ENCODE peak calls at places on chromosomes 1 and 21, in eight cellular contexts. S, D, M, J, A, E, G and L are unnamed samples.
A peak's percentile ranks its signal among the peaks of the same experiment; 100 is the strongest.

GRCh38 chr1:227888404-227889046 is 59.2 kb downstream of the WNT9A start:
- DNase-seq in E (no peak), M (peak; percentile 12), S (no peak), J (peak; percentile 43), A (no peak), G (no peak), D (no peak), L (no peak)

GRCh38 chr1:200342511-200343400 is 67.1 kb downstream of the ZNF281 start:
- DNase-seq in S (no peak), E (peak; percentile 56), G (no peak), D (no peak), M (no peak), A (no peak), J (no peak), L (peak; percentile 46)

GRCh38 chr1:236281286-236282158 is at the start of gene ERO1B:
- DNase-seq in D (peak; percentile 98), G (peak; percentile 88), A (peak; percentile 59), E (peak; percentile 96), M (peak; percentile 95), S (peak; percentile 89), J (peak; percentile 99), L (peak; percentile 57)

GRCh38 chr21:46035809-46036695 is 54.5 kb downstream of the COL6A1 start:
- DNase-seq in M (no peak), J (peak; percentile 88), E (peak; percentile 97), G (no peak), D (peak; percentile 71), S (no peak), A (no peak), L (peak; percentile 67)

GRCh38 chr1:78069784-78070183 is 24.0 kb downstream of the GIPC2 start:
- DNase-seq in D (no peak), S (no peak), M (no peak), G (no peak), A (no peak), E (no peak), J (no peak), L (no peak)

GRCh38 chr1:38465463-38465862 is 394.1 kb downstream of the RRAGC start:
- DNase-seq in S (no peak), M (no peak), J (no peak), E (no peak), A (no peak), D (no peak), G (no peak), L (no peak)

GRCh38 chr1:107954121-107954520 is 10.9 kb downstream of the VAV3 start:
- DNase-seq in A (no peak), E (no peak), M (no peak), J (no peak), G (no peak), S (no peak), D (no peak), L (no peak)

GRCh38 chr1:170881268-170882265 is 53.8 kb upstream of the MROH9 start:
- DNase-seq in G (peak; percentile 37), A (peak; percentile 12), D (no peak), J (no peak), E (peak; percentile 69), M (no peak), S (peak; percentile 38), L (peak; percentile 37)

GRCh38 chr1:77757616-77758015 is 2.0 kb downstream of the USP33 start:
- DNase-seq in M (no peak), A (no peak), E (peak; percentile 80), J (no peak), D (no peak), G (no peak), S (no peak), L (no peak)

GRCh38 chr1:30697977-30698376 is 25.4 kb downstream of the MATN1 start:
- DNase-seq in A (no peak), J (no peak), M (no peak), S (peak; percentile 23), G (no peak), D (no peak), E (peak; percentile 42), L (peak; percentile 13)

GRCh38 chr21:14815001-14815400 is 249.8 kb downstream of the NRIP1 start:
- DNase-seq in J (no peak), G (no peak), D (no peak), A (no peak), M (no peak), E (no peak), S (no peak), L (no peak)

GRCh38 chr21:45873866-45874265 is 107.7 kb upstream of the COL6A1 start:
- DNase-seq in E (no peak), D (no peak), J (no peak), G (no peak), S (no peak), A (no peak), M (no peak), L (no peak)

GRCh38 chr1:172180886-172181285 is 239.6 kb upstream of the C1orf105 start:
- DNase-seq in A (no peak), G (no peak), M (peak; percentile 19), J (peak; percentile 68), E (peak; percentile 71), D (peak; percentile 26), S (no peak), L (no peak)

GRCh38 chr21:26732442-26733221 is 112.6 kb downstream of the ADAMTS1 start:
- DNase-seq in M (no peak), E (peak; percentile 72), D (peak; percentile 35), A (no peak), G (no peak), J (peak; percentile 50), S (peak; percentile 32), L (no peak)

GRCh38 chr1:83053446-83053845 is 945.5 kb downstream of the TTLL7 start:
- DNase-seq in A (no peak), G (no peak), J (no peak), M (no peak), E (no peak), S (no peak), D (no peak), L (no peak)

GRCh38 chr1:183281039-183281438 is 95.0 kb downstream of the LAMC2 start:
- DNase-seq in D (peak; percentile 64), A (no peak), J (peak; percentile 75), G (peak; percentile 2), E (peak; percentile 95), S (no peak), M (peak; percentile 77), L (no peak)

DNA sequence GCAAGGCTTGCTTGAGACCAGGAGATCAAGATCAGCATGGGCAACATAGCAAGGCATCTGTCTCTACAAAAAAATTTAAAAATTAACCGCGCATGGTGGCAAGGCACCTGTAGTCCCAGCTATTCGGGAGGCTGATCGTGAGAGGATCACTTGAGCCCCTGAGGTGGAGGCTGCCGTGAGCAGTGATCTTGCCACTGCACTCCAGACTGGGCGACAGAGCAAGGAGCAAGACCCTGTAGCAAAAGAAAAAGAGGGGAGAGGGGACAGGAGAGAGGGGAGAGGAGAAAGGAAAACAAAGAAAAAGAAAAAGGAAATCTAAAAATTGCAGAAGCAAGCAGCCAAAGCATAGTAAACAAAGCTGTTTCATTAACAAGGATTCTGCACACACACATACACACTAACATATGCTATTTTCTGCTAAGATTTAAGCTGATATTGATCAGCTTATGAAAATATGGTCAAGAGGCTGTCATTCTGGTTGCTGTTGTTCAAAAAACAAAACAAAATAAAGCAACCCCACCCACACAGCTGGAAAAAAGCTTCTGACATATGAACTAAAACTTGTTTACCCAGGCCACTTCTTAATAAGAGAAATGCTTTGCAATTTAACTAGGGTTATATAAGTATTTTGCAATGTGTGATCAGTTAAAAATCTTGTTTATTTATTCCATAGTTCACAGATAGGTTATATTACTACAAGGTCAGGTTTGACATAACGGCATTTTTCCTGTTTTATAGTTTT is 1.8 kb downstream of the ARNT start:
- DNase-seq in G (no peak), A (no peak), M (no peak), E (peak; percentile 12), S (no peak), D (no peak), J (no peak), L (no peak)
- H3K4me3 ChIP-seq in G (no peak overlapping the region), A (peak overlapping the region; percentile 25), M (no peak overlapping the region), E (peak overlapping the region; percentile 62), S (peak overlapping the region; percentile 74), D (peak overlapping the region; percentile 86), J (peak overlapping the region; percentile 91), L (peak overlapping the region; percentile 81)

DNA sequence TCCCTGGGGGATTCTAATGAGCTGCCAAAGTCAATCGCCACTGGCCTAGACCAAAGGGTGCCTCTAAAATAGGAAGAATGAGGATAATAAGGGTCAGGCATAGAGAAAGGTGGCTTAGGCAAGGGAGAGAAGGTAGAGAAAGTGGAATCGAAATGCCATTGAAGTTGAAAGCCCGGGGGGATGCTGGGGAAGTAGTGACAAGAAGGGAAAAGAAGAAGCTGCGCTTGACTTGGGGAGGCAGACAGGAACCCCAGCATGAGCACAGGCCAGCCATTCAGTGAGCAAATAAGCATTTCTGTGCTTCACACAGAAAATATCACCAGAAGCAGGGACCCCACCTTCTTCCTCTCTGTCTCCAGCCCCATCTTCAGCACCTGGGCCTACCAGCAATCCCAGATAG is 1.5 kb downstream of the CD2 start:
- DNase-seq in G (no peak), S (no peak), M (no peak), J (no peak), E (no peak), A (no peak), D (no peak), L (no peak)
- H3K4me3 ChIP-seq in G (no peak overlapping the region), S (no peak overlapping the region), M (no peak overlapping the region), J (no peak overlapping the region), E (no peak overlapping the region), A (no peak overlapping the region), D (no peak overlapping the region), L (no peak overlapping the region)

DNA sequence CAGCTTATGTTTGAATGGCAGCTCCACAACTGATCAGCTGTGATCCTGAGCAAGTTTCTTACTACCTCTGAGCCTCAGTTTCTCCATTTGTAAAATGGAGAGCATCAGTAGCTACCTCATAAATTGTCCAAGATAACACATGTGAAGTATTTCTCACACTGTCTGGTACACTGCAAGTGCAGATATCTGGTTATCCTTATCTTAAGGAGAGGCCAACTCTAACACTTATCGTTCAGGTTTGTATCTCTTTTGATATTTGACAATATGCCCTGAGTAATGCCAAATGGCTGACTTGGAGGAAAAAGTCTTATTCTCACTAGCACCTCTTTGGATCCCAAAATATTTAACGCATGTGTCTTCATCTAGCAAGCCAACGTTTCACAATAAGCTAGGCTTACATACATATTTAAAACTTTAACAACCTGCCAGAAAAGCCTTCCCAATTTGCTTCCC is 2.7 kb downstream of the CSRP1 start:
- DNase-seq in A (no peak), G (no peak), J (no peak), E (peak; percentile 66), D (no peak), S (no peak), M (no peak), L (no peak)
- H3K4me3 ChIP-seq in A (peak overlapping the region; percentile 39), G (no peak overlapping the region), J (no peak overlapping the region), E (no peak overlapping the region), D (peak overlapping the region; percentile 80), S (peak overlapping the region; percentile 75), M (no peak overlapping the region), L (no peak overlapping the region)

DNA sequence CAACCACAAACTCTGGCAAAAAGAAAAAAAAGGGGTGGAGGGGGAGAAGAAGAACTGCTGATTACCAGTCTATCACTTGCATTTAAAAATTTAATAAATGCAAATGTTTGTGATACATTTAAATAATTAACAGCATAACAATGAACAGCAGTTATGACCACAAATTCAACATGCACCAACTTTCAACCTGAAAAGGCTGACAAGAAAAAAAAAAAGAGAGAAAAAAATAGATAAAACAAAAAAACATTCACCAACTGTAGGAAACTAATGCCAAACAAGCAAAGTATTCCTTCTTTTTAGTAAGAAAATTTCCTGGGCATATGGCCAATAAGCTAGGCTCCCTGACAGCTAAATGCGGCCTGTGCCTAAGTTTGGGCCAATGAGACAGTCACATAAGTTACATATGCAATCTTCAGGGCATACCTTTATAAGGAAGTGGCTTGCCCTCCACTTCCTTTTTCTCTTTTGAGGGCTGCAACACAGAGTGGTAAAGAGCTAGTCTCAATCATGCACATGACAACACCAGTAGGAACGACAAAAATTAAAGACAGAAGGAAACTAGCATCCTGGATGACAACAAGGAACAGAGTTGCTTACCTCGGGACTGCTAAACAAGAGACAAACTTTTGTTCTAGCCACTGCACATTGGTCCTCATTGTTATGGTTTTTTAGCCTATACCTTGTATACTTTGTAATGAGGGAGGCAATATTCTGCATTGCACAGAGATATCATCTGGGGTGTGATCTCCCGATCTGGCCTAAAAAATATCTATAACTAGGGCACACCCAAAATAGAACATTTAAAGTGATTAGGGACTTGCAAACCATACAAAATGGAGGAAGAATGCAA is 24.2 kb upstream of the PHTF1 start:
- DNase-seq in A (no peak), E (peak; percentile 80), G (no peak), D (no peak), M (peak; percentile 29), J (no peak), S (no peak), L (no peak)
- H3K4me3 ChIP-seq in A (no peak overlapping the region), E (no peak overlapping the region), G (no peak overlapping the region), D (peak overlapping the region; percentile 37), M (no peak overlapping the region), J (no peak overlapping the region), S (no peak overlapping the region), L (no peak overlapping the region)